ENCODE peak calls at places on chromosomes 4 and X, in seven cellular contexts. B, C, Y, S, M, Z and H are unnamed samples. For H3K4me1, the result is how much of the 10 kb centered on the place peaks cover.

GRCh38 chrX:45068555-45068954 is 132.1 kb downstream of the DIPK2B start:
- DNase-seq in M (no peak), B (no peak), S (peak), Y (no peak), Z (no peak), C (peak), H (no peak)

GRCh38 chr4:158578476-158578875 is 56.8 kb downstream of the RXFP1 start:
- DNase-seq in B (peak), Y (no peak), Z (no peak), C (peak), M (peak), S (peak), H (no peak)

GRCh38 chr4:150217804-150218203 is 139.6 kb downstream of the DCLK2 start:
- DNase-seq in M (no peak), S (no peak), Y (no peak), B (no peak), C (no peak), Z (no peak), H (no peak)

GRCh38 chr4:10529256-10529890 is 72.1 kb upstream of the ZNF518B start:
- DNase-seq in B (no peak), Z (no peak), Y (peak), C (no peak), S (no peak), M (no peak), H (no peak)

GRCh38 chr4:110669663-110670062 is 46.8 kb upstream of the PITX2 start:
- DNase-seq in Y (no peak), Z (no peak), S (no peak), C (no peak), B (no peak), M (no peak), H (no peak)

GRCh38 chr4:3461515-3462291 is 1.4 kb upstream of the DOK7 start:
- DNase-seq in C (no peak), Z (no peak), Y (no peak), M (no peak), S (no peak), B (no peak), H (peak)

GRCh38 chrX:10859353-10859752 is 239.0 kb upstream of the MID1 start:
- DNase-seq in B (no peak), Y (no peak), C (no peak), S (no peak), M (no peak), Z (no peak), H (no peak)

GRCh38 chr4:20615492-20616136 is 84.6 kb upstream of the PACRGL start:
- DNase-seq in C (no peak), B (no peak), M (no peak), Z (no peak), Y (no peak), S (no peak), H (peak)

GRCh38 chr4:16083217-16084191 is at the start of gene PROM1:
- DNase-seq in S (no peak), Y (no peak), C (no peak), B (no peak), M (peak), Z (peak), H (no peak)

GRCh38 chrX:108117988-108118387 is 26.4 kb downstream of the ATG4A start:
- DNase-seq in Y (no peak), M (no peak), Z (no peak), S (peak), C (no peak), B (peak), H (no peak)

GRCh38 chrX:110425222-110425621 is 66.6 kb downstream of the RTL9 start:
- DNase-seq in M (peak), Y (no peak), S (no peak), C (no peak), B (no peak), Z (no peak), H (no peak)

GRCh38 chrX:3663576-3664290 is 49.7 kb downstream of the PRKX start:
- DNase-seq in Z (no peak), S (no peak), C (no peak), B (no peak), Y (no peak), M (no peak), H (no peak)

DNA sequence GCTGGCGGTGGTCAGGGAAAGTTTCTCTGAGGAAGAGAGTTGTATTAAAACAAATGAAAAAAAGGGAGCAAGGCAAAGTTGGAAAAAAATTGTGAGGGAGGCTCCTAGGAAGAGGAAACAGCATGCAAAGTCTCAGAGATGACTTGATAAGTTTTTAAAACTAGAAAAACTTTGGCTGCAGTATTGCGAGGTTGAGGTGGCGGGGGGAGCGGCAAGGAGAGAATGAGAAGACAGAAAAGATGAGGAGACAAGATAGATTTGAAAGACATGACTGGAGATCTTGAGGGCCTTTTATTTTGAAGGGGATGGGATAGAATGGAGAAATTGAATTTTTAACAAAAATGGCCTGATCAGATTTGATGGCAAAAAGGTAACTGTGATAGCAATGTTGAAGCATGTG is 4.8 kb upstream of the UBE2D3 start:
- DNase-seq in S (no peak), B (no peak), M (no peak), Y (no peak), C (no peak), Z (no peak), H (no peak)
- H2AFZ ChIP-seq in S (no peak), B (no peak), M (no peak), Y (no peak), C (no peak), Z (no peak), H (no peak)

GRCh38 chr4:40195182-40196177 is 1.4 kb upstream of the RHOH start:
- DNase-seq in S (no peak), C (peak), Z (no peak), M (no peak), B (no peak), Y (no peak), H (no peak)

GRCh38 chr4:40194602-40195161 is 2.1 kb upstream of the RHOH start:
- DNase-seq in Z (no peak), S (peak), Y (no peak), M (no peak), C (peak), B (peak), H (no peak)

GRCh38 chr4:40197879-40198689 is 1.3 kb downstream of the RHOH start:
- DNase-seq in C (peak), Y (peak), Z (no peak), M (no peak), S (no peak), B (no peak), H (no peak)

GRCh38 chr4:40196260-40196659 is 571 bp upstream of the RHOH start:
- DNase-seq in S (no peak), Y (no peak), M (peak), B (no peak), Z (no peak), C (peak), H (no peak)

DNA sequence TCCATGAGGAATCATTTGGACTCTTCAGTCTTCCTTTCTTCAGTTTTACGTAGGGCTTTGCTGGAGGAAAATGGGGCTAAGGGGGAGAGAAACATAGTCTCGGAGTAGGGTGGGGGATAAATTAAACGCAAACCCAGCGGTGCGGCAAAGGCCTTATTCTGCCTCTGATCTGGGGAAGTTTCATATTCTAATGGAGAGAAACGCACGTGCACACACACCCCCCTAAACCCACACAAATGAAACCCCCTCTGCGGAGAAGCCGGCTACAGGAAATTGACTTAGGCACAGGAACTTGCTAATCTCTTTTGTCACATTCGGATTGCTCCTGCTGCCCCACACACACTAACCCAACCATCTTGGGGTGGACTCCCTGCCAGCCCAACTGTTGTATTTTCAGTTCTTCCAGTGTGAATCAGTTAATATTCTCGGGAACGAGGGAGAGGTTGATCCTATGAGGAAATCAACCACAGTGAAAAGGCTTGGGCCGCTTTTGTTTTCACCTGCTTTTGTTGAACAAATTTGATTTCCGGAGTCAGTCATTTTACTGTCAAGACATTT is at the start of gene RHOH:
- DNase-seq in M (peak), C (peak), S (no peak), Y (no peak), B (no peak), Z (no peak), H (no peak)
- H3K4me3 ChIP-seq in M (peak), C (peak), S (no peak), Y (no peak), B (no peak), Z (peak), H (no peak)

DNA sequence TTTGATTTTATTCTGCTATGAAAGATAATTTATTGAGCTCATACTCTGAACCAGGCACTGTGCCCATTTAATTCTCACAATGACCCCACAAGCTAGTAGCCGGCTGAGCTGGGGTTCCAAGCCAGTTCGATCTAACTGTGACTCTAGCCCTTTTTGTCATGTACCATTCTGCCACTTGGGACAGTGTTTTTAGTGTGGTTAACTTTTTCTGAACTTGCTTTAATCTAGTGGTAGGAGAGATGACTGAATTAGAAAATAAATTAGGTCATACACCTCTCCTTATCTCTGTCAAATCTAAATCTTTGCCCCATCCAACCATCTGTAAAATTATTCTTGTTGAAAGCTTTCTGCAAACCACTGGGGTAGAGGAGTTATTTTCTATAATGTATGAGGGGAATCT is 136.0 kb downstream of the CBR4 start:
- DNase-seq in S (no peak), Z (no peak), C (no peak), M (no peak), B (no peak), Y (no peak), H (no peak)
- H3K4me1 ChIP-seq in S (under half), Z (under half), C (under half), M (under half), B (under half), Y (under half), H (under half)

GRCh38 chr4:13706716-13707115 is 79.2 kb upstream of the BOD1L1 start:
- DNase-seq in S (no peak), Z (no peak), M (no peak), B (no peak), C (no peak), Y (no peak), H (no peak)
- H2AFZ ChIP-seq in S (no peak), Z (no peak), M (no peak), B (no peak), C (peak), Y (no peak), H (peak)

GRCh38 chr4:77073106-77073858 is 2.5 kb downstream of the CCNI start:
- DNase-seq in C (no peak), M (no peak), B (peak), Y (no peak), S (peak), Z (no peak), H (no peak)
- H3K4me3 ChIP-seq in C (peak), M (peak), B (peak), Y (no peak), S (peak), Z (peak), H (peak)

GRCh38 chrX:129771266-129771995 is 8.3 kb upstream of the SASH3 start:
- DNase-seq in B (no peak), C (no peak), S (no peak), Y (no peak), M (no peak), Z (no peak), H (no peak)
- H3K4me1 ChIP-seq in B (under half), C (half or more), S (under half), Y (under half), M (under half), Z (under half), H (under half)

GRCh38 chr4:89489338-89489771 is 181.8 kb upstream of the GPRIN3 start:
- DNase-seq in Y (no peak), M (peak), Z (no peak), B (no peak), C (no peak), S (no peak), H (no peak)
- H2AFZ ChIP-seq in Y (no peak), M (peak), Z (no peak), B (no peak), C (no peak), S (peak), H (no peak)